ENCODE peak calls at places on chromosome 18, in seven cellular contexts. S is fibroblast of lung; K is AG04450; I is hepatocyte; O is CD4-positive, CD25-positive, alpha-beta regulatory T cell; C is A549; A is neural progenitor cell. D is an unnamed sample. For H3K9me3, the result is how much of the 10 kb centered on the place peaks cover.

GRCh38 chr18:76494181-76494540 is 881 bp downstream of the ZNF516 start:
- DNase-seq in C (no peak), I (peak), S (peak), A (peak), K (no peak), O (no peak), D (no peak)

GRCh38 chr18:26443853-26444252 is 104.5 kb downstream of the KCTD1 start:
- DNase-seq in I (no peak), O (no peak), C (no peak), K (no peak), S (no peak), A (no peak), D (no peak)

GRCh38 chr18:45201489-45201888 is 413.8 kb upstream of the SLC14A2 start:
- DNase-seq in O (no peak), K (no peak), I (no peak), C (peak), S (no peak), A (no peak), D (no peak)

GRCh38 chr18:67417864-67418523 is 98.5 kb downstream of the DSEL start:
- DNase-seq in C (peak), A (no peak), K (no peak), O (no peak), S (peak), I (peak), D (no peak)

GRCh38 chr18:36411745-36412168 is 114.2 kb downstream of the FHOD3 start:
- DNase-seq in I (no peak), O (no peak), K (no peak), A (peak), C (peak), S (peak), D (no peak)

GRCh38 chr18:39675916-39676315 is 2110.3 kb upstream of the CELF4 start:
- DNase-seq in K (no peak), O (no peak), S (no peak), C (no peak), I (no peak), A (no peak), D (no peak)

GRCh38 chr18:24366328-24366727 is 31.3 kb downstream of the OSBPL1A start:
- DNase-seq in O (no peak), C (no peak), I (no peak), S (no peak), A (no peak), K (no peak), D (no peak)

GRCh38 chr18:62445386-62445917 is 77.4 kb upstream of the ZCCHC2 start:
- DNase-seq in C (no peak), K (no peak), S (no peak), I (no peak), A (no peak), O (no peak), D (no peak)

GRCh38 chr18:11859903-11860407 is 8.7 kb downstream of the CHMP1B start:
- DNase-seq in A (no peak), K (peak), I (peak), O (no peak), C (peak), S (peak), D (no peak)

GRCh38 chr18:52499646-52500045 is 159.6 kb downstream of the DCC start:
- DNase-seq in K (no peak), S (no peak), A (no peak), O (no peak), I (peak), C (peak), D (no peak)

GRCh38 chr18:79954791-79955190 is 3.3 kb upstream of the SLC66A2 start:
- DNase-seq in O (no peak), S (no peak), K (no peak), C (no peak), I (no peak), A (peak), D (peak)

GRCh38 chr18:50097702-50098101 is 97.2 kb downstream of the MYO5B start:
- DNase-seq in K (no peak), S (no peak), A (no peak), I (no peak), C (no peak), O (no peak), D (peak)

GRCh38 chr18:56226025-56226424 is 412.4 kb downstream of the TXNL1 start:
- DNase-seq in K (no peak), C (no peak), S (no peak), A (no peak), I (no peak), O (no peak), D (no peak)

GRCh38 chr18:72089432-72089831 is 454.7 kb downstream of the CBLN2 start:
- DNase-seq in A (no peak), I (no peak), S (no peak), C (no peak), K (no peak), O (no peak), D (no peak)
- H3K27ac ChIP-seq in A (no peak), I (no peak), S (no peak), C (no peak), K (no peak), O (no peak), D (no peak)

GRCh38 chr18:58491113-58491696 is 137.7 kb downstream of the ALPK2 start:
- DNase-seq in O (no peak), I (no peak), C (no peak), S (no peak), K (no peak), A (no peak), D (no peak)

GRCh38 chr18:58493516-58494253 is 135.2 kb downstream of the ALPK2 start:
- DNase-seq in A (peak), I (peak), S (peak), C (peak), O (peak), K (peak), D (peak)

GRCh38 chr18:58491773-58492752 is 136.8 kb downstream of the ALPK2 start:
- DNase-seq in S (no peak), O (no peak), C (no peak), K (no peak), A (no peak), I (no peak), D (no peak)

GRCh38 chr18:58495202-58495601 is 133.7 kb downstream of the ALPK2 start:
- DNase-seq in A (no peak), I (no peak), O (no peak), S (peak), K (no peak), C (no peak), D (no peak)

GRCh38 chr18:58493070-58493469 is 135.8 kb downstream of the ALPK2 start:
- DNase-seq in K (no peak), C (no peak), S (no peak), A (no peak), I (no peak), O (no peak), D (no peak)
- H3K9me3 ChIP-seq in K (under half), C (under half), S (under half), A (under half), I (under half), O (under half), D (under half)

DNA sequence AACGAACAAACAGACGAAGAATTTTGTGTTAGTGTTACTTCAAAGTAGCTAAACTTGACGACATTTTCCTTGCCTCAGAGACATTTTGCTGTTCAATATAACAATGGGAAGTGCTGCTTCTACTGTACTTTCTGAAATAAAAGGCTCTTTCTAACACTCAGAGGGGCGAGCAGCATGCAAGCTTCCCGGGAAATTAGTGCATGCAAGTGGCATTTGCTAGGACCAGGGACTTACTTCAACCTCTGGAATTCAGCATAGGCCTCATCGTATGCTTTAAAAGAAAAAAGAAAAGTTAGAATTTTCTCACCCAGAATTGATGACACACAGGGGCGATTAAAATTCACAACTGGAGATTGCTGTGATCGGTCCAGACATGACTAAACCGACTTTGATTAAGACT is 62.5 kb upstream of the LPIN2 start:
- DNase-seq in I (no peak), C (no peak), K (no peak), S (no peak), O (no peak), A (no peak), D (no peak)
- H3K4me3 ChIP-seq in I (no peak), C (no peak), K (no peak), S (no peak), O (no peak), A (no peak), D (no peak)

GRCh38 chr18:35091841-35092240 is 50.6 kb downstream of the MAPRE2 start:
- DNase-seq in S (peak), A (no peak), K (no peak), C (no peak), O (no peak), I (no peak), D (no peak)
- H3K27ac ChIP-seq in S (no peak), A (no peak), K (no peak), C (no peak), O (no peak), I (no peak), D (no peak)

GRCh38 chr18:70982292-70982691 is 693.4 kb downstream of the SOCS6 start:
- DNase-seq in S (no peak), O (no peak), K (no peak), A (no peak), I (no peak), C (no peak), D (no peak)

GRCh38 chr18:70991577-70991976 is 702.7 kb downstream of the SOCS6 start:
- DNase-seq in O (no peak), C (no peak), K (peak), A (no peak), I (no peak), S (peak), D (no peak)

GRCh38 chr18:70981400-70982140 is 692.7 kb downstream of the SOCS6 start:
- DNase-seq in C (no peak), O (no peak), S (no peak), K (no peak), A (no peak), I (no peak), D (no peak)

GRCh38 chr18:70985948-70986347 is 697.1 kb downstream of the SOCS6 start:
- DNase-seq in S (no peak), A (no peak), C (no peak), O (no peak), I (no peak), K (no peak), D (no peak)
- H3K9me3 ChIP-seq in S (under half), A (under half), C (under half), O (under half), I (under half), K (under half), D (under half)